ENCODE peak calls at places on chromosomes 13 and 19, in eight cellular contexts. I is nephron progenitor cell, T is A549, W is neural progenitor cell, X is PC-9, N is NCI-H510A, G is mammary epithelial cell, Y is Caco-2. S is an unnamed sample.

GRCh38 chr19:49458567-49458903 is 5.5 kb downstream of the ALDH16A1 start:
- DNase-seq in G (no peak), T (no peak), X (no peak), I (no peak), Y (no peak), W (no peak), N (no peak), S (no peak)

GRCh38 chr19:35223084-35223790 is 5.3 kb downstream of the FAM187B start:
- DNase-seq in X (no peak), I (no peak), N (no peak), T (no peak), Y (no peak), G (no peak), W (no peak), S (no peak)

GRCh38 chr13:33678906-33679657 is 138.9 kb upstream of the RFC3 start:
- DNase-seq in I (no peak), X (peak; percentile 48), T (peak; percentile 57), N (no peak), W (no peak), G (peak; percentile 94), Y (peak; percentile 77), S (no peak)

GRCh38 chr13:74153316-74153715 is 19.1 kb upstream of the KLF12 start:
- DNase-seq in I (no peak), T (no peak), X (no peak), G (peak; percentile 15), N (no peak), Y (no peak), W (no peak), S (no peak)

GRCh38 chr19:5407356-5407755 is 47.9 kb upstream of the ZNRF4 start:
- DNase-seq in X (no peak), Y (peak; percentile 26), I (no peak), G (peak; percentile 19), W (peak; percentile 49), T (peak; percentile 25), N (no peak), S (peak; percentile 31)

GRCh38 chr13:49082653-49083536 is 107.2 kb downstream of the FNDC3A start:
- DNase-seq in Y (no peak), I (no peak), X (no peak), W (no peak), N (no peak), T (no peak), G (peak; percentile 95), S (peak; percentile 92)

GRCh38 chr13:43905435-43906031 is 25.8 kb downstream of the LACC1 start:
- DNase-seq in G (peak; percentile 48), X (peak; percentile 62), N (no peak), Y (peak; percentile 63), W (peak; percentile 80), I (peak; percentile 24), T (no peak), S (peak; percentile 63)

GRCh38 chr13:69199664-69200063 is 908.0 kb upstream of the ATXN8OS start:
- DNase-seq in T (no peak), N (no peak), X (no peak), W (peak; percentile 81), G (no peak), I (no peak), Y (no peak), S (no peak)

GRCh38 chr13:97125810-97126738 is 96.1 kb upstream of the MBNL2 start:
- DNase-seq in T (no peak), Y (no peak), W (no peak), X (peak; percentile 93), I (no peak), N (peak; percentile 2), G (peak; percentile 75), S (peak; percentile 49)

GRCh38 chr13:43191561-43191960 is 168.2 kb downstream of the DNAJC15 start:
- DNase-seq in W (no peak), G (no peak), I (no peak), N (no peak), T (no peak), X (no peak), Y (no peak), S (no peak)

GRCh38 chr13:43087960-43088580 is 64.7 kb downstream of the DNAJC15 start:
- DNase-seq in W (no peak), I (no peak), T (no peak), X (no peak), N (no peak), G (no peak), Y (no peak), S (no peak)

GRCh38 chr19:32859591-32859990 is 10.0 kb downstream of the SLC7A9 start:
- DNase-seq in X (no peak), G (no peak), T (no peak), W (no peak), N (no peak), Y (no peak), I (no peak), S (no peak)

GRCh38 chr13:110138009-110138699 is 168.8 kb downstream of the COL4A1 start:
- DNase-seq in W (peak; percentile 56), I (peak; percentile 56), G (peak; percentile 82), X (peak; percentile 94), T (peak; percentile 57), Y (peak; percentile 86), N (peak; percentile 61), S (peak; percentile 80)

GRCh38 chr13:83880275-83881027 is 1.8 kb downstream of the SLITRK1 start:
- DNase-seq in I (no peak), T (no peak), N (no peak), W (peak; percentile 26), Y (no peak), X (no peak), G (no peak), S (peak; percentile 13)

GRCh38 chr19:44113784-44114390 is 688 bp downstream of the ZNF225 start:
- DNase-seq in T (peak; percentile 46), I (peak; percentile 25), Y (peak; percentile 13), X (no peak), N (no peak), W (peak; percentile 20), G (peak; percentile 1), S (peak; percentile 18)

GRCh38 chr19:40800997-40801377 is 2.0 kb downstream of the EGLN2 start:
- DNase-seq in G (no peak), N (no peak), I (no peak), T (no peak), X (no peak), Y (no peak), W (no peak), S (no peak)

GRCh38 chr19:15562861-15563260 is 52.2 kb upstream of the CYP4F8 start:
- DNase-seq in N (no peak), I (no peak), G (peak; percentile 26), X (peak; percentile 76), W (no peak), Y (no peak), T (no peak), S (peak; percentile 14)

GRCh38 chr13:72290962-72291681 is 424.1 kb upstream of the DACH1 start:
- DNase-seq in N (no peak), G (peak; percentile 83), T (no peak), W (no peak), Y (no peak), I (no peak), X (peak; percentile 63), S (peak; percentile 95)

GRCh38 chr13:54636231-54636630 is 1607.6 kb downstream of the OLFM4 start:
- DNase-seq in I (no peak), T (no peak), G (no peak), W (peak; percentile 16), X (no peak), N (no peak), Y (no peak), S (no peak)

GRCh38 chr13:43546260-43546659 is 240.5 kb downstream of the ENOX1 start:
- DNase-seq in T (no peak), I (peak; percentile 27), G (no peak), Y (no peak), N (no peak), W (peak; percentile 5), X (no peak), S (peak; percentile 22)

GRCh38 chr19:27929399-27929798 is 1283.6 kb downstream of the UQCRFS1 start:
- DNase-seq in W (no peak), I (no peak), Y (no peak), G (no peak), X (no peak), T (no peak), N (no peak), S (no peak)

GRCh38 chr19:48405850-48406249 is 12.4 kb downstream of the GRIN2D start:
- DNase-seq in N (no peak), G (peak; percentile 48), I (no peak), T (no peak), W (no peak), Y (peak; percentile 47), X (peak; percentile 51), S (no peak)

GRCh38 chr13:101868585-101869469 is 416.4 kb downstream of the ITGBL1 start:
- DNase-seq in Y (no peak), X (no peak), G (no peak), N (no peak), W (no peak), T (no peak), I (no peak), S (no peak)

GRCh38 chr19:18291019-18291524 is 9.7 kb upstream of the JUND start:
- DNase-seq in Y (no peak), N (no peak), T (no peak), W (no peak), X (no peak), G (no peak), I (no peak), S (no peak)

GRCh38 chr13:72643339-72643989 is 84.0 kb downstream of the MZT1 start:
- DNase-seq in X (peak; percentile 51), I (peak; percentile 42), T (peak; percentile 4), W (peak; percentile 35), G (peak; percentile 32), Y (peak; percentile 86), N (no peak), S (peak; percentile 45)

GRCh38 chr13:69458013-69458412 is 649.6 kb upstream of the ATXN8OS start:
- DNase-seq in G (no peak), Y (no peak), I (no peak), N (no peak), X (no peak), W (no peak), T (no peak), S (no peak)

GRCh38 chr19:18522124-18522861 is 423 bp upstream of the ELL start:
- DNase-seq in G (peak; percentile 100), T (peak; percentile 88), I (peak; percentile 100), W (peak; percentile 100), Y (peak; percentile 99), N (peak; percentile 99), X (peak; percentile 99), S (peak; percentile 100)

GRCh38 chr19:50266896-50267295 is 62.3 kb downstream of the KCNC3 start:
- DNase-seq in W (peak; percentile 53), I (peak; percentile 52), T (peak; percentile 36), X (no peak), Y (peak; percentile 26), G (no peak), N (no peak), S (no peak)

GRCh38 chr19:681029-681626 is 4.9 kb downstream of the FSTL3 start:
- DNase-seq in T (no peak), Y (no peak), W (peak; percentile 94), N (no peak), I (peak; percentile 94), X (no peak), G (no peak), S (no peak)